ENCODE peak calls at places on chromosomes 2 and 18, in ten cellular contexts. F, N, B, E, U, Q, Y, L, I and J are unnamed samples.
A peak's percentile ranks its signal among the peaks of the same experiment; 100 is the strongest.

GRCh38 chr2:457792-458430 is 170.0 kb upstream of the ALKAL2 start:
- DNase-seq in F (no peak), N (no peak), B (no peak), E (no peak), U (no peak), Q (no peak), Y (no peak), L (no peak), I (no peak), J (no peak)

GRCh38 chr2:160052524-160052923 is 9.9 kb downstream of the PLA2R1 start:
- DNase-seq in F (no peak), N (no peak), B (no peak), E (no peak), U (no peak), Q (no peak), Y (no peak), L (no peak), I (no peak), J (no peak)

GRCh38 chr2:147358375-147358774 is 486.5 kb upstream of the ACVR2A start:
- DNase-seq in F (no peak), N (no peak), B (no peak), E (no peak), U (no peak), Q (no peak), Y (no peak), L (no peak), I (no peak), J (no peak)

GRCh38 chr2:27569398-27569797 is 13.4 kb upstream of the ZNF512 start:
- DNase-seq in F (no peak), N (no peak), B (no peak), E (no peak), U (no peak), Q (no peak), Y (no peak), L (no peak), I (no peak), J (no peak)

GRCh38 chr2:218259099-218259921 is 1.5 kb upstream of the GPBAR1 start:
- DNase-seq in F (peak; percentile 96), N (no peak), B (no peak), E (peak; percentile 64), U (peak; percentile 55), Q (peak; percentile 78), Y (no peak), L (peak; percentile 79), I (no peak), J (peak; percentile 82)

GRCh38 chr18:31241900-31242409 is 76.0 kb upstream of the DSG1 start:
- DNase-seq in F (no peak), N (peak; percentile 69), B (no peak), E (no peak), U (peak; percentile 59), Q (no peak), Y (no peak), L (no peak), I (no peak), J (peak; percentile 20)

GRCh38 chr2:128786800-128787478 is 468.3 kb upstream of the HS6ST1 start:
- DNase-seq in F (peak; percentile 22), N (no peak), B (no peak), E (peak; percentile 15), U (no peak), Q (no peak), Y (no peak), L (no peak), I (no peak), J (no peak)

GRCh38 chr2:46352621-46353020 is 55.4 kb downstream of the EPAS1 start:
- DNase-seq in F (no peak), N (no peak), B (no peak), E (no peak), U (no peak), Q (no peak), Y (no peak), L (peak; percentile 42), I (no peak), J (no peak)

GRCh38 chr2:10062931-10063365 is 17.3 kb downstream of the CYS1 start:
- DNase-seq in F (no peak), N (no peak), B (no peak), E (no peak), U (no peak), Q (no peak), Y (no peak), L (no peak), I (no peak), J (no peak)

GRCh38 chr18:57836557-57836956 is 33.4 kb upstream of the ATP8B1 start:
- DNase-seq in F (no peak), N (no peak), B (no peak), E (no peak), U (no peak), Q (no peak), Y (no peak), L (no peak), I (no peak), J (no peak)

GRCh38 chr2:222424729-222425671 is 657 bp downstream of the SGPP2 start:
- DNase-seq in F (no peak), N (no peak), B (no peak), E (no peak), U (peak; percentile 57), Q (peak; percentile 47), Y (no peak), L (peak; percentile 28), I (peak; percentile 4), J (peak; percentile 18)

GRCh38 chr2:240962371-240963064 is 35.9 kb upstream of the SNED1 start:
- DNase-seq in F (peak; percentile 72), N (no peak), B (no peak), E (peak; percentile 20), U (peak; percentile 65), Q (peak; percentile 63), Y (no peak), L (peak; percentile 9), I (no peak), J (peak; percentile 85)

GRCh38 chr2:49240608-49241007 is 86.3 kb upstream of the FSHR start:
- DNase-seq in F (no peak), N (peak; percentile 3), B (no peak), E (peak; percentile 10), U (no peak), Q (no peak), Y (no peak), L (no peak), I (no peak), J (no peak)

GRCh38 chr18:9736942-9737813 is 29.1 kb downstream of the RAB31 start:
- DNase-seq in F (no peak), N (no peak), B (no peak), E (peak; percentile 32), U (peak; percentile 69), Q (no peak), Y (no peak), L (no peak), I (no peak), J (no peak)

GRCh38 chr18:2983296-2983695 is 29.6 kb downstream of the LPIN2 start:
- DNase-seq in F (no peak), N (no peak), B (no peak), E (no peak), U (no peak), Q (no peak), Y (no peak), L (no peak), I (no peak), J (no peak)

GRCh38 chr2:149955201-149955600 is 367.6 kb upstream of the MMADHC start:
- DNase-seq in F (no peak), N (no peak), B (no peak), E (no peak), U (no peak), Q (no peak), Y (no peak), L (no peak), I (no peak), J (no peak)

GRCh38 chr2:22579341-22579740 is 805.6 kb upstream of the KLHL29 start:
- DNase-seq in F (no peak), N (no peak), B (no peak), E (no peak), U (no peak), Q (no peak), Y (no peak), L (no peak), I (no peak), J (no peak)

GRCh38 chr2:50751255-50752069 is 280.5 kb downstream of the NRXN1 start:
- DNase-seq in F (no peak), N (no peak), B (no peak), E (peak; percentile 10), U (no peak), Q (no peak), Y (no peak), L (no peak), I (no peak), J (no peak)

GRCh38 chr2:190304404-190304803 is 15.2 kb downstream of the HIBCH start:
- DNase-seq in F (no peak), N (no peak), B (no peak), E (no peak), U (no peak), Q (no peak), Y (no peak), L (no peak), I (no peak), J (no peak)

GRCh38 chr2:15805772-15806171 is 134.6 kb upstream of the MYCN start:
- DNase-seq in F (no peak), N (no peak), B (no peak), E (no peak), U (no peak), Q (no peak), Y (no peak), L (no peak), I (no peak), J (no peak)
- H3K4me3 ChIP-seq in F (no peak overlapping the region), N (no peak overlapping the region), B (no peak overlapping the region), E (no peak overlapping the region), U (no peak overlapping the region), Q (no peak overlapping the region), Y (no peak overlapping the region), L (no peak overlapping the region), I (no peak overlapping the region), J (no peak overlapping the region)

GRCh38 chr2:85435986-85436835 is 17.7 kb downstream of the SH2D6 start:
- DNase-seq in F (no peak), N (no peak), B (no peak), E (no peak), U (no peak), Q (no peak), Y (no peak), L (no peak), I (no peak), J (no peak)
- H3K4me1 ChIP-seq in F (no peaks in the 10 kb centered on the region), N (peaks cover 71% of the 10 kb centered on the region), B (peaks cover 32% of the 10 kb centered on the region), E (peaks cover 32% of the 10 kb centered on the region), U (peaks cover 41% of the 10 kb centered on the region), Q (peaks cover 45% of the 10 kb centered on the region), Y (peaks cover 38% of the 10 kb centered on the region), L (peaks cover 63% of the 10 kb centered on the region), I (peaks cover 22% of the 10 kb centered on the region), J (peaks cover 40% of the 10 kb centered on the region)

GRCh38 chr2:179581605-179582004 is 279.8 kb downstream of the ZNF385B start:
- DNase-seq in F (no peak), N (no peak), B (no peak), E (no peak), U (no peak), Q (no peak), Y (no peak), L (no peak), I (no peak), J (no peak)
- H3K4me3 ChIP-seq in F (no peak overlapping the region), N (no peak overlapping the region), B (no peak overlapping the region), E (no peak overlapping the region), U (no peak overlapping the region), Q (no peak overlapping the region), Y (no peak overlapping the region), L (no peak overlapping the region), I (no peak overlapping the region), J (no peak overlapping the region)

DNA sequence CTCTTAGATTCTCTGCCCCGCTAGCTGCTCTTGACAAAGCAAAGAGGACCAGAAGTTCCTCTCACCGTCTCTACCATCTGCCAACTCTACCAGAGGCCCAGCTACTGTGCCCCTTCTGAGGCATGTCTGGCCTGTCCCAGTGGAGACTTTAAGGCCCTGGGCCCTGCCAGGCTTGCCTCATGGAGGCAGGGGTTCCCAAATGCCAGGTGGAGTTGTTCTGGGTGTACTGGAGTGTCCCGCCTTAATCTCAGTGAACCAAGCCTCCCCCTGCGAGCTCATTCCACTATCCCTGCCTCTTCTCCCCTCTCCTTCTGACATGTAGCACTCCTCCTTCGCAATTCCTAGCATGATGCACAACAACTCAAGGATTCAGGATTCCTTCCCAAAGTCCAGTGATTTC is 2.3 kb downstream of the HOXD12 start:
- DNase-seq in F (no peak), N (no peak), B (no peak), E (no peak), U (no peak), Q (no peak), Y (no peak), L (no peak), I (no peak), J (no peak)
- H3K4me1 ChIP-seq in F (no peaks in the 10 kb centered on the region), N (peaks cover 32% of the 10 kb centered on the region), B (peaks cover 34% of the 10 kb centered on the region), E (peaks cover 24% of the 10 kb centered on the region), U (peaks cover 29% of the 10 kb centered on the region), Q (peaks cover 21% of the 10 kb centered on the region), Y (peaks cover 25% of the 10 kb centered on the region), L (peaks cover 51% of the 10 kb centered on the region), I (peaks cover 11% of the 10 kb centered on the region), J (peaks cover 10% of the 10 kb centered on the region)